ENCODE peak calls at places on chromosomes 12 and 14, in five cellular contexts. V is H9; S is mucosa of descending colon; D is ACHN; I is activated CD8-positive, alpha-beta memory T cell treated with anti-CD3 and anti-CD28 coated beads, Interleukin-2, amount 50 U/mL, for 4 hours. Q is an unnamed sample.

GRCh38 chr14:105332352-105332874 is 17.9 kb downstream of the PACS2 start:
- DNase-seq in V (no peak), S (no peak), D (no peak), I (no peak), Q (no peak)

GRCh38 chr14:24298892-24299254 is 707 bp downstream of the DHRS1 start:
- DNase-seq in V (peak; percentile 38), S (peak; percentile 45), D (peak; percentile 87), I (no peak), Q (no peak)

GRCh38 chr12:96094201-96094600 is 58.8 kb upstream of the LTA4H start:
- DNase-seq in V (peak; percentile 79), S (no peak), D (no peak), I (no peak), Q (peak; percentile 32)

GRCh38 chr12:15783288-15783687 is 5.9 kb downstream of the EPS8 start:
- DNase-seq in V (no peak), S (no peak), D (no peak), I (no peak), Q (no peak)

GRCh38 chr14:50697659-50698290 is 29.7 kb upstream of the SAV1 start:
- DNase-seq in V (no peak), S (no peak), D (no peak), I (no peak), Q (no peak)

GRCh38 chr14:105337433-105337832 is 22.9 kb downstream of the PACS2 start:
- DNase-seq in V (no peak), S (no peak), D (no peak), I (no peak), Q (no peak)

GRCh38 chr14:76322594-76323220 is 53.2 kb upstream of the ESRRB start:
- DNase-seq in V (no peak), S (no peak), D (no peak), I (no peak), Q (no peak)

GRCh38 chr12:120821878-120822277 is 82.3 kb downstream of the SPPL3 start:
- DNase-seq in V (no peak), S (no peak), D (no peak), I (no peak), Q (no peak)

GRCh38 chr14:21917699-21918436 is 244.2 kb upstream of the OR4E1 start:
- DNase-seq in V (no peak), S (no peak), D (peak; percentile 56), I (peak; percentile 56), Q (no peak)

GRCh38 chr14:100778951-100779690 is 46.8 kb upstream of the MEG3 start:
- DNase-seq in V (peak; percentile 13), S (no peak), D (no peak), I (no peak), Q (no peak)

GRCh38 chr14:22024117-22024516 is 350.5 kb upstream of the OR4E1 start:
- DNase-seq in V (no peak), S (no peak), D (no peak), I (no peak), Q (no peak)

GRCh38 chr12:91704446-91704845 is 441.2 kb downstream of the BTG1 start:
- DNase-seq in V (no peak), S (no peak), D (no peak), I (no peak), Q (no peak)

GRCh38 chr12:57817261-57817989 is 1.1 kb downstream of the AVIL start:
- DNase-seq in V (no peak), S (no peak), D (no peak), I (no peak), Q (no peak)

GRCh38 chr14:45251912-45252311 is 1.1 kb downstream of the MIS18BP1 start:
- DNase-seq in V (no peak), S (no peak), D (peak; percentile 35), I (no peak), Q (no peak)

GRCh38 chr12:120367252-120367923 is 1.6 kb downstream of the MSI1 start:
- DNase-seq in V (peak; percentile 77), S (peak; percentile 51), D (peak; percentile 36), I (no peak), Q (no peak)

GRCh38 chr14:59176764-59177163 is 11.7 kb upstream of the DAAM1 start:
- DNase-seq in V (no peak), S (no peak), D (no peak), I (no peak), Q (no peak)

GRCh38 chr12:58349161-58349560 is 407.8 kb downstream of the ATP23 start:
- DNase-seq in V (no peak), S (no peak), D (no peak), I (no peak), Q (no peak)

GRCh38 chr12:48894271-48894670 is 28.6 kb upstream of the RND1 start:
- DNase-seq in V (no peak), S (no peak), D (no peak), I (no peak), Q (no peak)

GRCh38 chr14:65957631-65958205 is 528.5 kb upstream of the CCDC196 start:
- DNase-seq in V (peak; percentile 67), S (no peak), D (no peak), I (no peak), Q (no peak)

GRCh38 chr14:33972522-33973162 is 21.8 kb upstream of the EGLN3 start:
- DNase-seq in V (peak; percentile 32), S (no peak), D (no peak), I (no peak), Q (no peak)

GRCh38 chr12:77855548-77855947 is 24.9 kb downstream of the NAV3 start:
- DNase-seq in V (no peak), S (no peak), D (no peak), I (no peak), Q (peak; percentile 69)

GRCh38 chr14:95313707-95314106 is 6.0 kb downstream of the CLMN start:
- DNase-seq in V (no peak), S (peak; percentile 69), D (peak; percentile 9), I (no peak), Q (peak; percentile 66)

GRCh38 chr14:75979071-75979571 is 2.7 kb downstream of the TGFB3 start:
- DNase-seq in V (peak; percentile 62), S (peak; percentile 35), D (peak; percentile 24), I (peak; percentile 32), Q (no peak)

GRCh38 chr12:20376984-20377383 is 8.6 kb downstream of the PDE3A start:
- DNase-seq in V (no peak), S (no peak), D (peak; percentile 49), I (no peak), Q (no peak)

GRCh38 chr12:122052285-122052684 is 26.3 kb upstream of the MLXIP start:
- DNase-seq in V (no peak), S (no peak), D (no peak), I (no peak), Q (no peak)

GRCh38 chr12:15664491-15664890 is 124.7 kb downstream of the EPS8 start:
- DNase-seq in V (no peak), S (no peak), D (no peak), I (no peak), Q (no peak)

GRCh38 chr12:121803861-121804416 is at the start of gene SETD1B:
- DNase-seq in V (no peak), S (peak; percentile 72), D (peak; percentile 62), I (peak; percentile 54), Q (peak; percentile 81)

GRCh38 chr12:77720258-77720657 is 110.4 kb upstream of the NAV3 start:
- DNase-seq in V (no peak), S (no peak), D (peak; percentile 21), I (no peak), Q (no peak)

GRCh38 chr12:47935196-47935595 is 28.2 kb upstream of the TMEM106C start:
- DNase-seq in V (peak; percentile 30), S (peak; percentile 46), D (no peak), I (no peak), Q (peak; percentile 83)

GRCh38 chr12:211639-212382 is 2.1 kb downstream of the SLC6A12 start:
- DNase-seq in V (no peak), S (no peak), D (no peak), I (no peak), Q (no peak)

GRCh38 chr14:79476133-79476532 is 735.2 kb downstream of the DIO2 start:
- DNase-seq in V (no peak), S (no peak), D (no peak), I (no peak), Q (no peak)

GRCh38 chr12:69415471-69416275 is 54.5 kb upstream of the FRS2 start:
- DNase-seq in V (peak; percentile 82), S (peak; percentile 29), D (peak; percentile 65), I (no peak), Q (peak; percentile 60)

GRCh38 chr14:77248666-77249065 is 22.3 kb downstream of the NGB start:
- DNase-seq in V (no peak), S (no peak), D (no peak), I (no peak), Q (no peak)